ENCODE peak calls at places on chromosomes 6 and 20, in five cellular contexts. K is HepG2, W is SK-N-SH, M is K562, D is GM12878. R is an unnamed sample.

GRCh38 chr6:22320750-22321149 is 23.9 kb upstream of the PRL start:
- DNase-seq in D (no peak), M (no peak), K (peak), W (no peak), R (no peak)

GRCh38 chr6:91376686-91377085 is 789.8 kb upstream of the MAP3K7 start:
- DNase-seq in W (no peak), K (no peak), M (no peak), D (no peak), R (no peak)

GRCh38 chr6:6918216-6918983 is 189.4 kb upstream of the RREB1 start:
- DNase-seq in W (no peak), D (peak), K (no peak), M (peak), R (no peak)

GRCh38 chr20:4554346-4554745 is 167.4 kb upstream of the PRND start:
- DNase-seq in W (no peak), K (no peak), M (no peak), D (no peak), R (no peak)

GRCh38 chr20:36794116-36794474 is 20.5 kb upstream of the DSN1 start:
- DNase-seq in M (no peak), W (no peak), D (no peak), K (no peak), R (no peak)

GRCh38 chr6:107506145-107506544 is 16.2 kb downstream of the SOBP start:
- DNase-seq in D (no peak), M (no peak), W (no peak), K (peak), R (no peak)

GRCh38 chr6:130167655-130168054 is 55.1 kb downstream of the SAMD3 start:
- DNase-seq in M (no peak), D (no peak), K (no peak), W (no peak), R (no peak)

GRCh38 chr6:53673138-53673801 is 7.7 kb upstream of the KLHL31 start:
- DNase-seq in W (no peak), K (peak), D (no peak), M (no peak), R (no peak)

GRCh38 chr20:43925786-43926185 is 11.1 kb downstream of the TOX2 start:
- DNase-seq in D (no peak), W (peak), K (no peak), M (no peak), R (no peak)

GRCh38 chr6:91713911-91714310 is 1127.0 kb upstream of the MAP3K7 start:
- DNase-seq in D (no peak), W (no peak), K (no peak), M (no peak), R (no peak)

GRCh38 chr6:104750449-104750848 is 109.3 kb downstream of the HACE1 start:
- DNase-seq in D (no peak), M (no peak), K (no peak), W (no peak), R (no peak)

GRCh38 chr6:99031957-99032356 is 84.2 kb upstream of the FBXL4 start:
- DNase-seq in W (no peak), D (no peak), M (no peak), K (no peak), R (no peak)
- TF ChIP-seq GABPA in W (no peak), D (no peak), M (no peak), K (no peak), R (no peak)

GRCh38 chr20:25697132-25697446 is 436 bp upstream of the ZNF337 start:
- DNase-seq in K (no peak), W (no peak), M (no peak), D (no peak), R (no peak)
- TF ChIP-seq MAX in K (no peak), W (no peak), M (no peak), D (no peak), R (no peak)

GRCh38 chr20:23294671-23295070 is 55.9 kb upstream of the NXT1 start:
- DNase-seq in K (no peak), M (no peak), W (no peak), D (no peak), R (no peak)

GRCh38 chr20:23294166-23294565 is 56.4 kb upstream of the NXT1 start:
- DNase-seq in W (no peak), K (no peak), M (no peak), D (no peak), R (no peak)

GRCh38 chr20:23291575-23292240 is 58.9 kb upstream of the NXT1 start:
- DNase-seq in W (no peak), K (no peak), D (no peak), M (no peak), R (no peak)

GRCh38 chr20:23295934-23296333 is 54.7 kb upstream of the NXT1 start:
- DNase-seq in W (no peak), K (no peak), D (no peak), M (no peak), R (no peak)

DNA sequence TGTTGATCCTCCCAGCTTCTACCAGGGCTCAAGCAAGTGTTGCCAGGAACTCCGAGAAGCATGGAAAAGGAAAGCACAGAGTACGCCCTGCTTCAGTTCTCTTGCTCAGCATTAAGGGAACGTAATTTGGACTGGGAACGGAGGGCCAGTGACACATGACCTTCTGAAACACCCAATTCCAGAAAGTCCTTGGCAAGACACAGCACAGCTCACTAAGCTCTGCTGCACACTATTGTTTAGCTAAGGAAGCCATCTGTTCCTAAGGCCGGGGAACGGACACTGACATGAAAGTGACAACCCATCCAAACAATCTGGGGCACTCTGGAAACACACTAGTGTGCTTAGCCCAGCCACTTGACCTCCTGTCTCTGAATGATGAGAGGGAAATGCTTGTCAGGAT is 56.9 kb upstream of the NXT1 start:
- DNase-seq in D (no peak), W (no peak), M (no peak), K (no peak), R (no peak)
- TF ChIP-seq GABPA in D (no peak), W (no peak), M (no peak), K (no peak), R (no peak)

GRCh38 chr20:58294497-58295455 is 14.7 kb upstream of the RAB22A start:
- DNase-seq in K (peak), D (no peak), M (no peak), W (no peak), R (no peak)
- TF ChIP-seq MAX in K (no peak), D (no peak), M (no peak), W (no peak), R (no peak)

DNA sequence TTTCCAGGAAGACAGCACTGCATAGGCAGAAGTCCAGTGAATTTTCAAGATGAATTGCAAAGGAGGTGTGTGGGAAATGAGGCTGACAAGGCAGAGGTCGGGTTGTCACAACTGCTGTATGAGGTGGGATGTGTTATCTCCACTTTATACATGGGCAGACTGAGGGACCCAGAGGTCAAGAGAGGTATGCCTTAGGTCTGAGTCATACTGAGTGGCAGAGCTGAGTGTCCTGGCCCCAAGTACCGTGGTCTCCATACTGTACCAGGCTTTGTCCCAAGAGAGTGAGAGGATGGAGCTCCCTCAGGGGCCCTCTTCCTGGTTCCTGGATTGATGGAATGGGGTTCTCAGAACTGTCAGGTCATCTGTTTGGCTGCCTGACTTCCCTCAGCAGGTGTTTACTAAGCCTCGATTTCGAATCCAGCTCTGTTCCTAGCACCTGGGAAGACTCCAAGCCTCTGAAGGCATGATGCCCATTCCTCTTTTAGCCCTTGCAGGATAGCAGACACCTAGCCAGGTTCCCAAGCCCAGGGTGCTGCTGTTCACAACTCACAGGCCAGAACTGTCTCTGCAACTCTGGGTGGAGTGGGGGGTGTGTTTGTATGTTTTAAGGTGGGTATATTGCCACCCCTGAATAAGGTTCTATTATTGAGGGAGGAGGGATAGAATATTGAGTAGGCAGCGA is 14.5 kb downstream of the SNPH start:
- DNase-seq in M (no peak), W (no peak), D (no peak), K (no peak), R (peak)
- TF ChIP-seq GABPA in M (no peak), W (no peak), D (no peak), K (no peak), R (no peak)

GRCh38 chr6:133587841-133588240 is 301.1 kb upstream of the TCF21 start:
- DNase-seq in D (no peak), W (no peak), K (no peak), M (no peak), R (no peak)
- TF ChIP-seq MAX in D (no peak), W (no peak), K (no peak), M (no peak), R (no peak)

GRCh38 chr6:27867051-27867940 is 44.9 kb downstream of the OR2B2 start:
- DNase-seq in D (peak), K (peak), M (peak), W (peak), R (no peak)

GRCh38 chr6:27867941-27868705 is 44.1 kb downstream of the OR2B2 start:
- DNase-seq in M (no peak), K (no peak), W (no peak), D (no peak), R (peak)

GRCh38 chr6:27865952-27866369 is 46.2 kb downstream of the OR2B2 start:
- DNase-seq in K (no peak), D (no peak), W (no peak), M (no peak), R (no peak)

GRCh38 chr6:27864906-27865883 is 47.0 kb downstream of the OR2B2 start:
- DNase-seq in D (peak), K (peak), M (peak), W (peak), R (no peak)

GRCh38 chr6:27866370-27867050 is 45.7 kb downstream of the OR2B2 start:
- DNase-seq in D (peak), M (no peak), K (peak), W (peak), R (no peak)
- TF ChIP-seq GABPA in D (no peak), M (no peak), K (no peak), W (no peak), R (no peak)

DNA sequence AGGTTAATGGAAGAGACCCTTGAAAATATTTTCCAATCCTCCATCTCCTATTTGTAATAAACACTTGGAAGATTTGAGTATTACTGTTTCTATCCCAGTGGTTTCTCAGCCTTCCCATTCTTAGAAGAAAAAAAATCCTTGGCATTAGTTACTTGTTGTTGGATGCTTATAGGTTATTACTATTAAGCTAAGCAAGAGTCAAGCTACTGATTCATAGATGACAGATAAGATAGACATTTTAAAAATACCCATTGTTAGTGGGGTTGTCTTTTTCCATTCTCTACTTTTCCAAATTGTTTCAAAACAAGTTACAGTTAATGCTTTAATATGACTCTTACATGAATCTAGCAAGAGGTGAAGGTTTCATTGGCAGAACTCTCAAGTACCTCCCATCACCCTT is 158.5 kb downstream of the HIVEP2 start:
- DNase-seq in D (no peak), W (no peak), M (no peak), K (no peak), R (no peak)
- TF ChIP-seq MAX in D (no peak), W (no peak), M (no peak), K (no peak), R (no peak)

DNA sequence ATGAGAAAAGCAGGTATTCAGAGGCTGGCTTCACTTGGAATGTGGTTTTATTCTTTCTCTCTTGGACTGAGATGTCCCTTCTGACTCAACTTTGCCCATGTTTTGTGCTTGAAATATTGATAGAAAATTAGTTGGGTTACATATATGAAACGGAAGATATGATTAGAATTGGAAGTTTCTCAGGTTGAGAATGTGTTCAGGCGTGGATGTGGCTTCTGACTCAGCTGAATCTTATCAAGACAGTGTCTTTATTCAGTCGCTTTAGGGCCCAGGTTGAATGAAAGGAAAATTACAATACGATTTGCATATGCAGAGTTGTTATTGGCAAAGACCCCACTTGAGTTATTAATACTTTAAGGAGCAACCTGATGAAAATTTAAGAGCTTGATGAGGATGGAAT is 158.0 kb downstream of the DOK5 start:
- DNase-seq in W (no peak), K (no peak), D (peak), M (no peak), R (no peak)
- TF ChIP-seq GABPA in W (no peak), K (no peak), D (no peak), M (no peak), R (no peak)

GRCh38 chr6:166626177-166627038 is 643 bp downstream of the RPS6KA2 start:
- DNase-seq in D (no peak), M (no peak), W (peak), K (no peak), R (no peak)
- TF ChIP-seq MAX in D (no peak), M (no peak), W (peak), K (no peak), R (no peak)

R was measured in H1.